ENCODE peak calls at places on chromosome 19, in seven cellular contexts. F, L, C, B, U, M and S are unnamed samples.

GRCh38 chr19:29275266-29275665 is 62.3 kb upstream of the UQCRFS1 start:
- DNase-seq in F (no peak), L (no peak), C (no peak), B (no peak), U (no peak), M (no peak), S (no peak)

GRCh38 chr19:8083141-8083540 is 30.6 kb downstream of the CCL25 start:
- DNase-seq in F (no peak), L (no peak), C (no peak), B (no peak), U (no peak), M (no peak), S (no peak)

GRCh38 chr19:46654621-46655152 is 6.3 kb downstream of the DACT3 start:
- DNase-seq in F (no peak), L (no peak), C (no peak), B (no peak), U (no peak), M (no peak), S (no peak)

GRCh38 chr19:10924597-10924996 is 3.8 kb downstream of the YIPF2 start:
- DNase-seq in F (no peak), L (no peak), C (no peak), B (no peak), U (peak), M (no peak), S (no peak)

GRCh38 chr19:56839665-56840451 is 668 bp downstream of the PEG3 start:
- DNase-seq in F (no peak), L (peak), C (peak), B (no peak), U (no peak), M (peak), S (no peak)

GRCh38 chr19:48059331-48059730 is 15.5 kb upstream of the CABP5 start:
- DNase-seq in F (no peak), L (no peak), C (no peak), B (no peak), U (no peak), M (no peak), S (no peak)

GRCh38 chr19:47315125-47315821 is 5.6 kb downstream of the C5AR1 start:
- DNase-seq in F (no peak), L (peak), C (peak), B (no peak), U (peak), M (peak), S (no peak)

GRCh38 chr19:1654178-1654792 is 1.9 kb upstream of the TCF3 start:
- DNase-seq in F (no peak), L (no peak), C (no peak), B (no peak), U (no peak), M (no peak), S (no peak)

GRCh38 chr19:35143231-35143715 is at the start of gene FXYD7:
- DNase-seq in F (peak), L (no peak), C (no peak), B (no peak), U (no peak), M (no peak), S (no peak)
- TF ChIP-seq CTCF in F (peak), L (no peak), C (no peak), B (no peak), U (no peak), M (no peak), S (no peak)

GRCh38 chr19:40601061-40601973 is at the start of gene LTBP4:
- DNase-seq in F (peak), L (no peak), C (no peak), B (peak), U (no peak), M (peak), S (no peak)
- TF ChIP-seq CTCF in F (no peak), L (no peak), C (no peak), B (no peak), U (no peak), M (peak), S (peak)

DNA sequence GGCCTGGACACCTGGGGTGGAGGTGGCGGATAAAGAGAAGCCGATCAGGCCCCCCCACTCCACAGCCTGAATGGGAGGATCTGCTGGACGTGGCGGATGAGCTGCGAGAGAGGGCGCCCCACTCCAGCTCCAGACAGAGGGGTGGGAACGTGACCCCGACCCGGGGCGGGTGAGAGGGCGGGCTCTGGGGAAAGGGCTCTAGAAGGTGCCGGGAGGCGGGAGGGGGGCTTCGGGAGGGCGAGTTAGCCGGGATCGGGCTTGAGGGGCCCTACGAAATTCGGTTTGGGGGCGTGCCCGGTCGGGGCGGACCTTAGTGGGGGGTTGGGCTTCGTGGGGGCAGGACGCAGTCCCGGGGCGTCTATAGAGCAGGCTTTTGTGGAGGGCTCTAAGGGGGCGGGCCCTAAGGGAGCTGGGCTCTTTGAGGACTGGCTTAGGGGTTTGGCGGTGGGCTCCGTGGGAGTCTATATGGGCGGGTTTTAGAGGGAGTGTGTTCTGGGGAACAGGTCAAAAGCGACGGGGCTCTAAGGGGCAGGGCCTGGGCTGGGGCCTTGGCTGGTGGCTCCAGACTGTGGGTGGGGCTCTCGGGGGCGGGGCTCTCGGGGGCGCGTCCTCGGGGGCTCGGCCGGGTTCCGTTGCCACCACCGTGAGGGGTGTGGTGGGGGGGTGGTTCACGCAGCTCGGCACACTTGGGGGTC is 4.1 kb upstream of the NANOS3 start:
- DNase-seq in F (peak), L (no peak), C (no peak), B (peak), U (peak), M (no peak), S (peak)
- TF ChIP-seq CTCF in F (no peak), L (no peak), C (no peak), B (no peak), U (peak), M (no peak), S (peak)

GRCh38 chr19:19319725-19320361 is 466 bp downstream of the SUGP1 start:
- DNase-seq in F (no peak), L (no peak), C (no peak), B (no peak), U (no peak), M (no peak), S (no peak)

GRCh38 chr19:19320362-19321142 is at the start of the genes MAU2 and SUGP1:
- DNase-seq in F (peak), L (peak), C (peak), B (peak), U (peak), M (peak), S (peak)

GRCh38 chr19:19316082-19316481 is 4.2 kb downstream of the SUGP1 start:
- DNase-seq in F (no peak), L (no peak), C (no peak), B (no peak), U (no peak), M (no peak), S (no peak)

GRCh38 chr19:19324059-19324755 is 3.6 kb downstream of the MAU2 start:
- DNase-seq in F (no peak), L (no peak), C (no peak), B (no peak), U (no peak), M (no peak), S (no peak)

GRCh38 chr19:19321143-19321577 is 531 bp downstream of the MAU2 start:
- DNase-seq in F (no peak), L (no peak), C (no peak), B (no peak), U (no peak), M (no peak), S (no peak)
- TF ChIP-seq CTCF in F (no peak), L (no peak), C (no peak), B (no peak), U (no peak), M (no peak), S (no peak)